ENCODE peak calls at places on chromosomes 11 and 22, in five cellular contexts. R is body of pancreas, A is cardiac muscle cell, F is OCI-LY7, N is A673. Z is an unnamed sample. For H3K36me3, the result is how much of the 10 kb centered on the place peaks cover.

GRCh38 chr11:16081756-16082531 is 274.4 kb downstream of the SOX6 start:
- DNase-seq in R (no peak), A (no peak), F (no peak), N (no peak), Z (no peak)

GRCh38 chr11:132874638-132875037 is 657.7 kb downstream of the OPCML start:
- DNase-seq in R (no peak), A (peak), F (no peak), N (no peak), Z (no peak)

GRCh38 chr22:23223566-23224317 is 43.4 kb downstream of the BCR start:
- DNase-seq in R (no peak), A (no peak), F (no peak), N (no peak), Z (no peak)

GRCh38 chr22:37661160-37661924 is 2.8 kb downstream of the PDXP start:
- DNase-seq in R (no peak), A (peak), F (peak), N (peak), Z (no peak)

GRCh38 chr11:103806130-103806900 is 230.1 kb upstream of the DDI1 start:
- DNase-seq in R (peak), A (peak), F (no peak), N (no peak), Z (no peak)

GRCh38 chr11:101478587-101479375 is 105.0 kb downstream of the TRPC6 start:
- DNase-seq in R (no peak), A (no peak), F (no peak), N (no peak), Z (no peak)

GRCh38 chr11:13118194-13118593 is 109.1 kb downstream of the RASSF10 start:
- DNase-seq in R (no peak), A (peak), F (no peak), N (no peak), Z (no peak)

GRCh38 chr11:69010361-69010891 is 2.6 kb downstream of the MRGPRF start:
- DNase-seq in R (no peak), A (no peak), F (no peak), N (no peak), Z (no peak)

GRCh38 chr11:7967097-7967496 is 1.9 kb upstream of the NLRP10 start:
- DNase-seq in R (no peak), A (no peak), F (no peak), N (no peak), Z (no peak)

GRCh38 chr11:1010551-1011319 is 25.8 kb downstream of the MUC6 start:
- DNase-seq in R (peak), A (no peak), F (no peak), N (no peak), Z (no peak)

GRCh38 chr11:1879941-1880720 is 11.6 kb downstream of the PRR33 start:
- DNase-seq in R (no peak), A (peak), F (no peak), N (no peak), Z (no peak)

GRCh38 chr22:27385261-27385998 is 416.1 kb downstream of the MN1 start:
- DNase-seq in R (no peak), A (no peak), F (no peak), N (no peak), Z (no peak)

GRCh38 chr11:62880803-62881578 is at the start of gene SLC3A2:
- DNase-seq in R (peak), A (peak), F (peak), N (peak), Z (peak)

GRCh38 chr22:21563912-21564311 is 3.6 kb upstream of the UBE2L3 start:
- DNase-seq in R (no peak), A (no peak), F (no peak), N (no peak), Z (no peak)

GRCh38 chr11:105211806-105212531 is 72.4 kb upstream of the CARD18 start:
- DNase-seq in R (no peak), A (peak), F (no peak), N (no peak), Z (no peak)

GRCh38 chr11:70899616-70900015 is 352.8 kb downstream of the SHANK2 start:
- DNase-seq in R (no peak), A (no peak), F (no peak), N (no peak), Z (no peak)

GRCh38 chr11:59846556-59846955 is 1.3 kb upstream of the CBLIF start:
- DNase-seq in R (no peak), A (no peak), F (no peak), N (no peak), Z (no peak)

GRCh38 chr11:76076749-76077148 is 129.6 kb downstream of the WNT11 start:
- DNase-seq in R (no peak), A (no peak), F (no peak), N (no peak), Z (no peak)

GRCh38 chr22:30636226-30637077 is 871 bp downstream of the SLC35E4 start:
- DNase-seq in R (peak), A (no peak), F (peak), N (no peak), Z (peak)

GRCh38 chr11:125514336-125515101 is 18.5 kb upstream of the FEZ1 start:
- DNase-seq in R (no peak), A (peak), F (peak), N (no peak), Z (peak)

GRCh38 chr11:705646-706438 is at the start of gene EPS8L2:
- DNase-seq in R (peak), A (no peak), F (no peak), N (no peak), Z (no peak)

GRCh38 chr11:10373340-10373739 is 68.5 kb downstream of the ADM start:
- DNase-seq in R (no peak), A (peak), F (no peak), N (no peak), Z (no peak)

GRCh38 chr11:117950320-117950719 is 21.1 kb upstream of the TMPRSS13 start:
- DNase-seq in R (no peak), A (peak), F (peak), N (peak), Z (peak)

GRCh38 chr11:64318694-64319420 is 936 bp downstream of the PRDX5 start:
- DNase-seq in R (peak), A (no peak), F (no peak), N (no peak), Z (no peak)
- H3K36me3 ChIP-seq in R (under half), A (under half), F (half or more), N (under half), Z (under half)

GRCh38 chr11:19116315-19116970 is 525 bp upstream of the ZDHHC13 start:
- DNase-seq in R (no peak), A (no peak), F (peak), N (no peak), Z (no peak)
- H3K27ac ChIP-seq in R (peak), A (no peak), F (no peak), N (no peak), Z (no peak)

DNA sequence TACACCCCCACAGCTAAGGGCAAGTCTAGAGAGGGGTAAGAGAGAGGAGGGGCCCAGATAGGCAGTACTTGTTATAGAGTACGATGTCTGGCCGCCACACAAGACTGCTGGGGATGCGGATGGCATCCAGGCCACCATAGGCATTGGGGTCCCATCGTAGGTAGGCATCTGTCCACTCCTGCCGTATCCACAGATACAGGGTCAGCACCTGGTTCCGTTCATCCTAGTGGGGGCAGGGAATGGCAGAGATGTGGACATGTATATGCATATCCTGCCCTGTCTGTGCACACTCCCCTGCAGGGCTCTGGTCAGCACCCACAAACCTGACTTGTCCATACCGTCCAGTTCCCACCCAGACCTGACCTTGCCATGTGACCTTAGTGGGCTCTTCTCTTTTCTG is 2.1 kb downstream of the CHRNA10 start:
- DNase-seq in R (no peak), A (no peak), F (no peak), N (no peak), Z (no peak)
- H3K36me3 ChIP-seq in R (under half), A (under half), F (half or more), N (under half), Z (under half)

GRCh38 chr11:78256962-78257361 is 68.2 kb downstream of the USP35 start:
- DNase-seq in R (peak), A (peak), F (no peak), N (peak), Z (no peak)
- H3K27ac ChIP-seq in R (peak), A (no peak), F (no peak), N (peak), Z (no peak)

GRCh38 chr11:65132238-65132987 is 1.9 kb downstream of the SYVN1 start:
- DNase-seq in R (no peak), A (no peak), F (peak), N (no peak), Z (no peak)

GRCh38 chr11:65129649-65130441 is 4.5 kb downstream of the SYVN1 start:
- DNase-seq in R (no peak), A (no peak), F (peak), N (no peak), Z (no peak)

GRCh38 chr11:65131417-65131776 is 2.9 kb downstream of the SYVN1 start:
- DNase-seq in R (no peak), A (no peak), F (no peak), N (no peak), Z (no peak)

GRCh38 chr11:65131895-65132237 is 2.5 kb downstream of the SYVN1 start:
- DNase-seq in R (no peak), A (no peak), F (no peak), N (no peak), Z (no peak)

DNA sequence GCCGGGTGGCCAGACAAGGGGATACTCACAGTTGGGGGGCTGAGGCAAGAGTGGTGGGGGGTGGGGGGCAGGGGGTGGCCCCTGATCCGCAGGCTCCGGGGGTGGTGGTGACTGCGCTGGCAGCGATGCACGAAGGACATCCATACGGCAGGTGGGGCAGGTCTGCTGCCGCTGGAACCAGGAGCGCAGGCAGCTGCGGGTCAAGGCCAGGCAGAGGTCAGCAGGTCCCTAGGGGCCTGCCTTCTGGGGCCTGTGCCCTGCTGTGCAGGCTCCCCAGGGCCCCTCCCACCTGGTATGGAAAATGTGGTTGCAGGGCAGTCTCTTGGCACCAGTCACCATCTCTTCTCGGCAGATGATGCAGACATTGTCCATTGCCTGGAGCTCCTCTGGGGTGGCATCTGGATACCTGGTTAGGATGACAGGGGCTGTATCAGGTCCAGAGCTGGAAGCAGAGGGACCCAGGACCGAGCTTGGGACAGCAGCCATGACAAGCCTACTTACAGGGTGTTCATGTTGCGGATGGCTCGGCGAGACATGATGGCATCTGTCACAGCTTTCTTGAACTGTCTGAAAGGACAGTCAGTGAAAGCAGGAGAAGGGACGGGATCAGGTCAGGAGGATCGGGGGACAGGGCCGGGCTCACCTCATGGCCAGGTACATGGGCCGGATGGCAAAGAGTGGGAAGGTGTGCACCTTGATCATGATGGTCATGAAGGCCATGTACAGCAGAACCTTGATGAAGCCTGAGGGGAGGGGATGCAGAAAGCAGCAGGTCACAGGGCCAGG is 3.5 kb downstream of the SYVN1 start:
- DNase-seq in R (no peak), A (no peak), F (peak), N (no peak), Z (no peak)
- H3K36me3 ChIP-seq in R (half or more), A (under half), F (half or more), N (half or more), Z (half or more)

Z was measured in CD4-positive, CD25-positive, alpha-beta regulatory T cell.